ENCODE peak calls at places on chromosome 20, in nine cellular contexts. W, Q, M, R, Z, L, B, O and P are unnamed samples.

GRCh38 chr20:15708984-15709598 is 864.2 kb downstream of the KIF16B start:
- DNase-seq in M (peak), O (no peak), Q (no peak), B (peak), L (no peak), Z (peak), R (no peak), W (no peak), P (no peak)

GRCh38 chr20:9838035-9838377 is 870 bp downstream of the PAK5 start:
- DNase-seq in Q (no peak), M (no peak), B (no peak), Z (no peak), O (no peak), W (no peak), L (no peak), R (no peak), P (no peak)

GRCh38 chr20:39745380-39745779 is 783.2 kb downstream of the DHX35 start:
- DNase-seq in W (no peak), M (no peak), L (no peak), R (no peak), O (no peak), Q (no peak), B (no peak), Z (no peak), P (no peak)

GRCh38 chr20:59007758-59008511 is 881 bp upstream of the CTSZ start:
- DNase-seq in Q (peak), Z (no peak), R (no peak), O (no peak), W (no peak), B (peak), M (peak), L (peak), P (no peak)

GRCh38 chr20:23228912-23229311 is 121.7 kb upstream of the NXT1 start:
- DNase-seq in W (peak), R (no peak), M (no peak), Z (no peak), B (no peak), Q (no peak), L (no peak), O (peak), P (no peak)

GRCh38 chr20:51393566-51393965 is 149.0 kb downstream of the NFATC2 start:
- DNase-seq in O (no peak), L (no peak), Z (no peak), R (no peak), Q (no peak), B (peak), M (peak), W (no peak), P (no peak)

GRCh38 chr20:43579861-43580793 is 10.6 kb upstream of the IFT52 start:
- DNase-seq in L (no peak), M (peak), O (no peak), R (no peak), W (no peak), Q (no peak), B (no peak), Z (no peak), P (no peak)

GRCh38 chr20:32982617-32983458 is 21.4 kb downstream of the SUN5 start:
- DNase-seq in W (no peak), M (peak), Z (peak), R (no peak), B (no peak), O (no peak), Q (no peak), L (no peak), P (no peak)

GRCh38 chr20:38499366-38499765 is 26.7 kb downstream of the RALGAPB start:
- DNase-seq in Z (no peak), M (no peak), R (no peak), B (no peak), L (no peak), O (no peak), Q (no peak), W (no peak), P (peak)

GRCh38 chr20:23129256-23129655 is 43.1 kb upstream of the CD93 start:
- DNase-seq in B (no peak), O (no peak), R (no peak), M (no peak), Z (no peak), Q (no peak), L (no peak), W (no peak), P (no peak)

GRCh38 chr20:19275630-19276071 is 63.2 kb downstream of the SLC24A3 start:
- DNase-seq in W (no peak), Z (peak), B (no peak), O (peak), R (no peak), L (peak), Q (peak), M (no peak), P (no peak)

GRCh38 chr20:21228511-21228910 is 74.6 kb upstream of the XRN2 start:
- DNase-seq in B (no peak), Z (no peak), O (no peak), R (no peak), Q (no peak), W (no peak), M (no peak), L (no peak), P (no peak)

GRCh38 chr20:11676618-11677289 is 240.9 kb upstream of the BTBD3 start:
- DNase-seq in O (no peak), Q (no peak), B (peak), M (no peak), Z (peak), W (peak), R (peak), L (no peak), P (peak)

GRCh38 chr20:15071010-15071808 is 733.8 kb upstream of the FLRT3 start:
- DNase-seq in Q (no peak), W (no peak), Z (no peak), M (no peak), R (no peak), O (no peak), L (no peak), B (no peak), P (no peak)

GRCh38 chr20:26243731-26244130 is 547.1 kb upstream of the ZNF337 start:
- DNase-seq in M (no peak), L (no peak), R (no peak), Z (no peak), O (no peak), W (no peak), B (no peak), Q (no peak), P (no peak)

GRCh38 chr20:13125486-13125885 is 95.6 kb upstream of the ISM1 start:
- DNase-seq in R (no peak), Z (no peak), O (no peak), W (no peak), Q (no peak), L (no peak), M (no peak), B (no peak), P (no peak)

GRCh38 chr20:22227301-22227700 is 357.1 kb downstream of the FOXA2 start:
- DNase-seq in O (no peak), B (no peak), Z (no peak), W (no peak), Q (no peak), M (no peak), L (no peak), R (no peak), P (no peak)

GRCh38 chr20:52190437-52191131 is 995 bp downstream of the ZFP64 start:
- DNase-seq in M (no peak), R (peak), O (peak), Z (peak), W (peak), B (peak), L (no peak), Q (peak), P (peak)

GRCh38 chr20:19456600-19457390 is 244.4 kb downstream of the SLC24A3 start:
- DNase-seq in W (no peak), Q (no peak), R (no peak), Z (no peak), O (no peak), M (no peak), B (peak), L (no peak), P (no peak)

GRCh38 chr20:58651823-58652605 is 931 bp downstream of the STX16 start:
- DNase-seq in O (no peak), Z (peak), L (no peak), R (no peak), W (peak), Q (no peak), B (peak), M (peak), P (peak)

GRCh38 chr20:22732751-22733150 is 148.4 kb upstream of the FOXA2 start:
- DNase-seq in M (no peak), B (peak), R (no peak), Z (no peak), L (no peak), O (no peak), Q (no peak), W (no peak), P (no peak)

GRCh38 chr20:347640-348484 is 951 bp downstream of the NRSN2 start:
- DNase-seq in L (peak), Z (peak), O (peak), Q (peak), B (peak), R (no peak), W (peak), M (peak), P (peak)

GRCh38 chr20:63941282-63942060 is 14.7 kb downstream of the UCKL1 start:
- DNase-seq in B (peak), O (no peak), L (no peak), W (no peak), Z (no peak), R (no peak), Q (no peak), M (peak), P (peak)

GRCh38 chr20:50471231-50471630 is 39.0 kb upstream of the PTPN1 start:
- DNase-seq in Q (no peak), B (no peak), Z (peak), O (no peak), R (no peak), M (no peak), W (no peak), L (no peak), P (no peak)

GRCh38 chr20:35620818-35621559 is 5.4 kb downstream of the SPAG4 start:
- DNase-seq in Q (no peak), O (no peak), R (no peak), B (no peak), Z (no peak), M (peak), L (no peak), W (no peak), P (no peak)

GRCh38 chr20:39946946-39947345 is 742.1 kb downstream of the MAFB start:
- DNase-seq in M (no peak), B (no peak), R (no peak), O (no peak), L (no peak), Q (no peak), W (no peak), Z (no peak), P (no peak)

GRCh38 chr20:22511943-22512910 is 72.1 kb downstream of the FOXA2 start:
- DNase-seq in Z (no peak), Q (no peak), M (no peak), W (no peak), R (no peak), O (no peak), B (peak), L (no peak), P (peak)

GRCh38 chr20:42688576-42688975 is 501.1 kb downstream of the PTPRT start:
- DNase-seq in L (no peak), Z (peak), R (no peak), B (peak), W (no peak), Q (no peak), M (no peak), O (no peak), P (no peak)

GRCh38 chr20:10609276-10609675 is 64.5 kb downstream of the JAG1 start:
- DNase-seq in R (no peak), Q (peak), M (no peak), O (no peak), Z (no peak), L (no peak), W (peak), B (no peak), P (no peak)

GRCh38 chr20:25738198-25738597 is 41.5 kb upstream of the ZNF337 start:
- DNase-seq in Q (no peak), L (no peak), O (no peak), B (no peak), R (no peak), Z (no peak), W (peak), M (no peak), P (peak)

GRCh38 chr20:2768632-2769015 is 31.8 kb downstream of the CPXM1 start:
- DNase-seq in B (no peak), Q (no peak), L (no peak), R (no peak), O (no peak), Z (no peak), M (no peak), W (no peak), P (no peak)

GRCh38 chr20:2775139-2775538 is 25.3 kb downstream of the CPXM1 start:
- DNase-seq in L (no peak), O (no peak), Q (no peak), M (no peak), B (no peak), W (no peak), Z (no peak), R (no peak), P (no peak)

GRCh38 chr20:2773812-2774211 is 26.6 kb downstream of the CPXM1 start:
- DNase-seq in W (no peak), B (no peak), Q (no peak), Z (no peak), L (no peak), R (no peak), M (no peak), O (no peak), P (no peak)

GRCh38 chr20:2767768-2768631 is 32.4 kb downstream of the CPXM1 start:
- DNase-seq in B (peak), M (no peak), W (peak), R (no peak), Q (peak), Z (no peak), L (peak), O (no peak), P (peak)

GRCh38 chr20:2771631-2772080 is 28.8 kb downstream of the CPXM1 start:
- DNase-seq in L (no peak), Z (no peak), M (no peak), B (peak), Q (no peak), R (no peak), O (no peak), W (peak), P (no peak)
- TF ChIP-seq CTCF in L (no peak), Z (no peak), M (no peak), B (peak), Q (no peak), R (no peak), O (no peak), W (no peak), P (no peak)

GRCh38 chr20:54550776-54551396 is 75.5 kb downstream of the DOK5 start:
- DNase-seq in M (no peak), W (peak), O (no peak), Q (no peak), Z (no peak), L (no peak), B (no peak), R (no peak), P (no peak)

GRCh38 chr20:54554006-54554405 is 78.6 kb downstream of the DOK5 start:
- DNase-seq in O (no peak), B (no peak), M (no peak), W (no peak), L (no peak), R (no peak), Q (no peak), Z (no peak), P (no peak)

GRCh38 chr20:54545959-54546358 is 70.6 kb downstream of the DOK5 start:
- DNase-seq in W (peak), M (no peak), O (no peak), Q (no peak), R (no peak), B (no peak), Z (peak), L (no peak), P (no peak)

GRCh38 chr20:54555150-54555549 is 79.8 kb downstream of the DOK5 start:
- DNase-seq in L (no peak), Z (no peak), M (no peak), Q (no peak), W (no peak), O (no peak), R (no peak), B (no peak), P (no peak)

DNA sequence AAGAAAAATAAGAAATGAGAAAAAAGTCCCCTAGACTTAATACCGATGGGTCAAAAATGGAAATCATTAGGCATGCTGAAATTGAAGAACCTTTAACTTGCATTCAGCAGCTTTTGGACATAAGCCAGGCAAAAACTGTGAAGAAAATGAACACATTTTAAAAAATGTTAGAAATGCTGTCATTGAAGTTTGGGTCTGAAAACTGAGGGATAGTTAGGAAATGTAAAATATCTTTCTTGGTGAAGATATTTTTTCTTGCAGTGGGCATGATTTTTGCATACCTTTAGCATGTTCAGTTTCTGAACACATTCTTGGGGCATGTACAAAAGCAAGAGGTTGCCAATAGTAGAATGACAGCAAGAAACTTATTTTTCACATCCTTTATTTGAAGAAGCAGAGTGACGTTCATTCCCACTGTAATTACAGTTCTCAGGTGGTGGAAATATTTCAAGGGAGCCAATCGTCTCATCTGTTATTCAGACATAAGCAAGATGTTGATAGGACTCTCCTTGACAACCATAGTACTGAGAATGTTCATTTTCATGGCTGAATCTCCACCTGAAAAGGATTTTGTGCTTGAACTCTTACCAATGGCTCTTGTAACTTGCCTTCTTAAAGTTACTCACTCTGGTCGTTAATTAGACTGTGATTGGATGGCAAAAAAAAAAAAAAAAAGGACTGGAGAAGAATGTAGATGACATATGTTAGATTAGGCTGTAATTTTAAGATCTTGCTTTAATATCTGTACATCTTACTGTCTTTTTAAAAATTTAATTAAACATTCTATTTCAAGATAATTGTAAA is 74.3 kb downstream of the DOK5 start:
- DNase-seq in W (peak), B (no peak), R (no peak), L (no peak), Q (no peak), O (no peak), Z (no peak), M (no peak), P (no peak)
- H3K27ac ChIP-seq in W (no peak), B (no peak), R (no peak), L (no peak), Q (no peak), O (no peak), Z (no peak), M (no peak), P (no peak)

GRCh38 chr20:48949304-48950170 is 28.0 kb downstream of the ARFGEF2 start:
- DNase-seq in B (peak), M (no peak), W (no peak), R (no peak), O (no peak), L (no peak), Z (no peak), Q (no peak), P (no peak)
- TF ChIP-seq CTCF in B (peak), M (no peak), W (no peak), R (peak), O (no peak), L (no peak), Z (peak), Q (no peak), P (no peak)

GRCh38 chr20:62406635-62407176 is 379 bp downstream of the CABLES2 start:
- DNase-seq in Q (peak), M (peak), Z (no peak), B (no peak), R (no peak), L (no peak), W (no peak), O (no peak), P (no peak)

GRCh38 chr20:62405981-62406513 is 1.0 kb downstream of the CABLES2 start:
- DNase-seq in W (no peak), R (no peak), B (no peak), Q (no peak), O (no peak), M (no peak), Z (no peak), L (no peak), P (no peak)

GRCh38 chr20:62404112-62404665 is 2.9 kb downstream of the CABLES2 start:
- DNase-seq in L (no peak), R (no peak), O (no peak), W (no peak), Z (no peak), M (no peak), B (no peak), Q (no peak), P (no peak)

GRCh38 chr20:62404761-62405107 is 2.4 kb downstream of the CABLES2 start:
- DNase-seq in Z (no peak), O (no peak), L (no peak), R (no peak), M (no peak), B (no peak), Q (no peak), W (no peak), P (no peak)

GRCh38 chr20:62405108-62405980 is 1.7 kb downstream of the CABLES2 start:
- DNase-seq in M (no peak), Z (no peak), L (no peak), B (peak), W (peak), Q (peak), O (peak), R (no peak), P (peak)
- H3K27ac ChIP-seq in M (no peak), Z (no peak), L (peak), B (no peak), W (no peak), Q (peak), O (peak), R (peak), P (peak)

GRCh38 chr20:46135856-46136633 is 17.9 kb downstream of the CD40 start:
- DNase-seq in L (no peak), B (peak), M (no peak), O (no peak), W (no peak), Z (no peak), Q (no peak), R (no peak), P (no peak)

GRCh38 chr20:46132705-46133120 is 14.6 kb downstream of the CD40 start:
- DNase-seq in Z (peak), O (peak), W (peak), Q (peak), B (peak), M (peak), R (peak), L (peak), P (peak)

GRCh38 chr20:46134716-46135115 is 16.6 kb downstream of the CD40 start:
- DNase-seq in L (no peak), B (no peak), O (no peak), W (no peak), R (no peak), Z (no peak), Q (no peak), M (no peak), P (no peak)

GRCh38 chr20:46131396-46131795 is 13.3 kb downstream of the CD40 start:
- DNase-seq in M (no peak), R (no peak), O (no peak), Q (no peak), Z (no peak), L (no peak), B (no peak), W (peak), P (no peak)

DNA sequence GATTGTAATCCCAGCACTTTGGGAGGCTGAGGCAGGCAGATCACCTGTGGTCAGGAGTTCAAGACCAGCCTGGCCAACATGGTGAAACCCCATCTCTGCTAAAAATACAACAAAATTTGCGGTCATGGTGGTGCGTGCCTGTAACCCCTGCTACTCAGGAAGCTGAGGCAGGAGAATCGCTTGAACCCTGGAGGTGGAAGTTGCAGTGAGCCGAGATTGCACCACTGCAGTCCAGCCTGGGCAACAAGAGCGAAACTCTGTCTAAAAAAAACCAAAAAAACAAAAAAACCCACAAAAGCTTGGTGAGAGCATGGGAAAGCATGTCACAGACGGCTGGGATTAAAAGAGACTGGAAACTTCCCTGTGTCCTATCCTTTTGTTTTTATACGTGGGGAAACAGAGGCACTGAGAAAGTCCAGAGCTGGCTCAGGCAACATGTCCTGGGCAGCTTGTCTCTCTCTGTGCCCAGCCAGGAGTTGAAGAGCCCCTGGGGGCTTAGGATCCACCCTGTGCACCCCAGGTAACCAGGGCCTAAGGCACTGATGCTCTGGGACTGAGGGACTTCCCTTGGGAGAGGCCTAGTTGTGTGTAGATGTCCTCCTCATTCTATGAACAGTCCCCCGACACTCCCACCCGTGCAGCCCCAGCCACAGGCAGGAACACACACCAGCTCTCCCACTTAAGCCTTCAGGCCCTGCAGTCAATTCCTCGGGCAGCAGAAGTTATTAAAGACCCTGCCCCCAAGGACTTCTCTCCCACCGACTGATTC is 16.0 kb downstream of the CD40 start:
- DNase-seq in Z (no peak), W (no peak), O (no peak), Q (no peak), M (no peak), R (no peak), B (no peak), L (no peak), P (no peak)
- TF ChIP-seq CTCF in Z (no peak), W (no peak), O (no peak), Q (no peak), M (no peak), R (no peak), B (no peak), L (no peak), P (no peak)

GRCh38 chr20:57395111-57395959 is 4.1 kb downstream of the RBM38 start:
- DNase-seq in B (peak), Z (no peak), R (no peak), W (peak), O (peak), M (peak), L (no peak), Q (peak), P (peak)
- H3K27ac ChIP-seq in B (peak), Z (no peak), R (no peak), W (no peak), O (peak), M (peak), L (peak), Q (peak), P (peak)

GRCh38 chr20:6185268-6185667 is 62.4 kb upstream of the FERMT1 start:
- DNase-seq in M (no peak), W (no peak), R (no peak), Z (no peak), O (no peak), B (no peak), L (no peak), Q (no peak), P (no peak)
- TF ChIP-seq CTCF in M (no peak), W (no peak), R (no peak), Z (no peak), O (no peak), B (peak), L (no peak), Q (no peak), P (peak)